ENCODE peak calls at places on chromosomes 1 and 21, in six cellular contexts. C is right lobe of liver, F is endodermal cell, K is MM.1S, A is mammary epithelial cell, I is small intestine. U is an unnamed sample.

GRCh38 chr1:230487773-230488428 is 61.8 kb upstream of the PGBD5 start:
- DNase-seq in I (no peak), C (no peak), A (no peak), K (no peak), F (no peak), U (no peak)

GRCh38 chr1:110375490-110375889 is 15.3 kb downstream of the SLC16A4 start:
- DNase-seq in F (no peak), I (no peak), A (no peak), K (no peak), C (no peak), U (no peak)

GRCh38 chr1:43235451-43236121 is 34.2 kb upstream of the TMEM125 start:
- DNase-seq in C (peak; percentile 88), A (no peak), F (no peak), I (no peak), K (no peak), U (no peak)

GRCh38 chr1:1069061-1069710 is 4.9 kb downstream of the RNF223 start:
- DNase-seq in I (peak; percentile 72), A (peak; percentile 69), C (peak; percentile 82), K (peak; percentile 58), F (peak; percentile 96), U (peak; percentile 55)

GRCh38 chr1:178648159-178648558 is 76.9 kb upstream of the RALGPS2 start:
- DNase-seq in C (no peak), A (no peak), K (no peak), F (no peak), I (no peak), U (no peak)

GRCh38 chr1:30704271-30704670 is 19.1 kb downstream of the MATN1 start:
- DNase-seq in A (peak; percentile 30), F (no peak), K (no peak), I (no peak), C (peak; percentile 46), U (no peak)

GRCh38 chr1:206455681-206456344 is 14.5 kb upstream of the IKBKE start:
- DNase-seq in K (no peak), F (no peak), C (no peak), I (no peak), A (no peak), U (peak; percentile 75)

GRCh38 chr1:223326776-223327175 is 37.2 kb downstream of the SUSD4 start:
- DNase-seq in F (no peak), C (no peak), A (peak; percentile 25), I (no peak), K (no peak), U (peak; percentile 6)

GRCh38 chr1:119364640-119365039 is 3.9 kb upstream of the HAO2 start:
- DNase-seq in A (peak; percentile 64), F (no peak), K (no peak), C (no peak), I (no peak), U (no peak)

GRCh38 chr1:85153149-85153891 is 47.5 kb downstream of the SYDE2 start:
- DNase-seq in C (no peak), F (no peak), A (no peak), I (peak; percentile 7), K (peak; percentile 65), U (no peak)

GRCh38 chr1:230713915-230714764 is at the start of gene AGT:
- DNase-seq in F (no peak), A (no peak), C (peak; percentile 97), I (peak; percentile 47), K (no peak), U (peak; percentile 78)

GRCh38 chr1:75083848-75084514 is 50.2 kb upstream of the LHX8 start:
- DNase-seq in A (peak; percentile 70), C (no peak), F (no peak), K (no peak), I (no peak), U (no peak)

GRCh38 chr21:21715286-21715969 is 717.2 kb downstream of the NCAM2 start:
- DNase-seq in I (no peak), C (no peak), K (no peak), F (no peak), A (no peak), U (peak; percentile 92)

GRCh38 chr1:212856755-212857154 is 1.3 kb upstream of the FLVCR1 start:
- DNase-seq in A (no peak), F (peak; percentile 57), K (no peak), C (no peak), I (no peak), U (no peak)

GRCh38 chr1:13597166-13597565 is 13.5 kb downstream of the PDPN start:
- DNase-seq in C (no peak), F (no peak), K (no peak), A (no peak), I (no peak), U (no peak)

GRCh38 chr21:38760017-38760761 is 45.5 kb upstream of the ETS2 start:
- DNase-seq in A (no peak), I (no peak), C (no peak), F (peak; percentile 63), K (no peak), U (peak; percentile 86)

GRCh38 chr1:205344010-205344808 is 12.5 kb downstream of the KLHDC8A start:
- DNase-seq in A (no peak), I (peak; percentile 39), F (peak; percentile 87), K (no peak), C (no peak), U (peak; percentile 70)

GRCh38 chr1:19405761-19406481 is 79.4 kb downstream of the CAPZB start:
- DNase-seq in A (no peak), K (no peak), I (no peak), C (no peak), F (no peak), U (peak; percentile 53)

GRCh38 chr1:64173300-64173940 is 30.0 kb upstream of the UBE2U start:
- DNase-seq in C (no peak), I (no peak), K (no peak), F (no peak), A (no peak), U (no peak)

GRCh38 chr1:54570161-54570560 is 22.1 kb downstream of the ACOT11 start:
- DNase-seq in I (no peak), C (peak; percentile 5), K (no peak), F (no peak), A (no peak), U (no peak)

GRCh38 chr21:26972131-26972707 is 5.3 kb upstream of the ADAMTS5 start:
- DNase-seq in I (no peak), C (no peak), F (no peak), A (no peak), K (no peak), U (no peak)

GRCh38 chr1:53633073-53633704 is 105.8 kb downstream of the GLIS1 start:
- DNase-seq in I (no peak), K (no peak), A (no peak), C (peak; percentile 11), F (no peak), U (no peak)

GRCh38 chr21:46498335-46499050 is 39.8 kb downstream of the DIP2A start:
- DNase-seq in K (no peak), I (no peak), A (peak; percentile 21), F (no peak), C (no peak), U (no peak)

GRCh38 chr1:212858461-212859265 is 588 bp downstream of the FLVCR1 start:
- DNase-seq in A (peak; percentile 48), F (peak; percentile 73), I (peak; percentile 42), C (peak; percentile 53), K (peak; percentile 29), U (peak; percentile 52)

GRCh38 chr1:81174811-81175476 is 625.8 kb upstream of the ADGRL2 start:
- DNase-seq in C (no peak), A (peak; percentile 99), F (no peak), I (peak; percentile 14), K (no peak), U (no peak)

GRCh38 chr1:158145173-158145719 is 35.4 kb upstream of the CD1D start:
- DNase-seq in I (no peak), A (peak; percentile 87), F (no peak), K (no peak), C (no peak), U (peak; percentile 93)

GRCh38 chr1:243942196-243943150 is 92.4 kb upstream of the AKT3 start:
- DNase-seq in K (no peak), C (no peak), A (no peak), F (no peak), I (no peak), U (no peak)

GRCh38 chr1:46211051-46211450 is 7.9 kb downstream of the LURAP1 start:
- DNase-seq in A (no peak), K (no peak), I (no peak), C (no peak), F (no peak), U (peak; percentile 52)

GRCh38 chr1:8567146-8567545 is 249.2 kb downstream of the SLC45A1 start:
- DNase-seq in F (no peak), I (no peak), A (no peak), C (no peak), K (no peak), U (no peak)

DNA sequence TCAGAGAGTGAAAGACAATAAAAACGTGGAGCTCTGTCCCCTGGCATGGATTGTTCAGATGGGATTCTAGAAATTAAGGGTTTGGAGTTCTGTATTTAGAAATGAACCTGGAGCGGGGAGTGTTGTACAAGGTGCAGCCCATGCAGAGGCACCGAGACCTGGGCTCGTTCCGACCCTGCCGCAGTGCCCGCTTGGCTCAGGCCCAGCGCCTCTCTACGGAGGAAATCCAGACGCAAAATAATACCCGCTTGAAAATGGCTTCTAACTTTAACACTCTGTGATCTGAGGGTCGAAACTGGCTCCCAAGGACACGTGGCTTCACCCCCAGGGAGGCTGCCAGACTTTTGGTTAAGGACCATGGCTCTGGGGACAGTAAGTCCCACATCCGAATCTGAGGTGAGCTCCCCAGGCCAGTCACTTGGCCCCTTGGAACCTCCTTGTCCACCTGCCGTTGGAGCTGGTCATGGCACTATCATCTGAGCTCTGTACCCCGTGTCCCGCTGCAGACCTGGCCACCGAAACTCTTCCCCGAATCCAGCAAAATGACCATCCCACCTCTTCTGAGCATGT is 68.5 kb upstream of the FAM3B start:
- DNase-seq in F (peak; percentile 26), I (no peak), A (no peak), K (no peak), C (no peak), U (no peak)
- H3K4me3 ChIP-seq in F (no peak overlapping the region), I (no peak overlapping the region), A (no peak overlapping the region), K (no peak overlapping the region), C (no peak overlapping the region), U (no peak overlapping the region)

GRCh38 chr1:245156736-245157505 is 2.1 kb downstream of the KIF26B start:
- DNase-seq in A (peak; percentile 3), C (no peak), K (no peak), I (peak; percentile 25), F (peak; percentile 76), U (peak; percentile 30)
- H3K27ac ChIP-seq in A (no peak overlapping the region), C (no peak overlapping the region), K (no peak overlapping the region), I (no peak overlapping the region), F (no peak overlapping the region), U (peak overlapping the region; percentile 92)

GRCh38 chr21:36297938-36298572 is 21.9 kb upstream of the MORC3 start:
- DNase-seq in I (peak; percentile 89), F (no peak), K (peak; percentile 94), A (peak; percentile 70), C (no peak), U (no peak)
- H3K4me3 ChIP-seq in I (no peak overlapping the region), F (no peak overlapping the region), K (peak overlapping the region; percentile 15), A (no peak overlapping the region), C (no peak overlapping the region), U (no peak overlapping the region)

GRCh38 chr1:246613131-246613758 is 47.0 kb downstream of the CNST start:
- DNase-seq in A (peak; percentile 51), F (no peak), C (no peak), I (no peak), K (no peak), U (no peak)
- H3K27ac ChIP-seq in A (no peak overlapping the region), F (no peak overlapping the region), C (no peak overlapping the region), I (no peak overlapping the region), K (no peak overlapping the region), U (no peak overlapping the region)

U was measured in cardiac muscle cell.